ENCODE peak calls at places on chromosomes 12 and 14, in seven cellular contexts. A is heart right ventricle; Q is activated CD4-positive, alpha-beta T cell treated with anti-CD3 and anti-CD28 coated beads, Interleukin-2, amount 50 U/mL, for 48 hours; S is left ventricle myocardium superior; O is NCI-H2107; T is fibroblast of pulmonary artery; P is substantia nigra. R is an unnamed sample.

GRCh38 chr12:66011731-66012130 is 118.8 kb downstream of the LLPH start:
- DNase-seq in T (peak), Q (no peak), A (no peak), S (no peak), P (no peak), O (no peak), R (no peak)

GRCh38 chr12:1103632-1104031 is 112.6 kb downstream of the ERC1 start:
- DNase-seq in T (no peak), A (no peak), P (no peak), Q (no peak), S (no peak), O (no peak), R (no peak)

GRCh38 chr14:85852900-85853299 is 323.0 kb downstream of the FLRT2 start:
- DNase-seq in P (no peak), S (no peak), T (no peak), Q (no peak), O (no peak), A (no peak), R (no peak)

GRCh38 chr12:93982847-93983315 is 165.5 kb upstream of the PLXNC1 start:
- DNase-seq in O (no peak), P (no peak), T (peak), Q (peak), S (no peak), A (no peak), R (no peak)

GRCh38 chr14:35234007-35234406 is 58.2 kb upstream of the PSMA6 start:
- DNase-seq in P (no peak), A (no peak), O (no peak), T (peak), S (no peak), Q (no peak), R (no peak)

GRCh38 chr14:75229576-75229922 is 49.1 kb upstream of the FOS start:
- DNase-seq in Q (no peak), S (no peak), P (no peak), O (no peak), A (no peak), T (no peak), R (no peak)

GRCh38 chr12:82910246-82910893 is 223.7 kb downstream of the TMTC2 start:
- DNase-seq in Q (no peak), A (no peak), T (no peak), P (no peak), S (no peak), O (no peak), R (peak)

GRCh38 chr14:26887842-26888241 is 290.0 kb upstream of the NOVA1 start:
- DNase-seq in O (no peak), T (peak), P (no peak), A (no peak), S (peak), Q (no peak), R (no peak)

GRCh38 chr12:12546314-12546772 is 16.3 kb downstream of the DUSP16 start:
- DNase-seq in S (no peak), A (no peak), O (no peak), Q (no peak), P (no peak), T (no peak), R (no peak)

GRCh38 chr12:131049569-131050339 is 96.0 kb downstream of the ADGRD1 start:
- DNase-seq in A (peak), Q (no peak), O (no peak), P (no peak), T (no peak), S (no peak), R (no peak)

GRCh38 chr12:120474092-120474960 is 4.8 kb upstream of the SRSF9 start:
- DNase-seq in S (no peak), P (no peak), O (no peak), T (peak), A (no peak), Q (no peak), R (no peak)

GRCh38 chr12:80860928-80861327 is 76.8 kb downstream of the LIN7A start:
- DNase-seq in A (no peak), S (no peak), O (no peak), T (no peak), P (no peak), Q (no peak), R (no peak)

GRCh38 chr14:36646664-36647416 is 14.8 kb upstream of the PAX9 start:
- DNase-seq in A (no peak), S (peak), P (no peak), O (peak), Q (no peak), T (no peak), R (no peak)

GRCh38 chr12:108019862-108020261 is 109.2 kb upstream of the WSCD2 start:
- DNase-seq in T (no peak), Q (no peak), S (no peak), O (no peak), P (no peak), A (no peak), R (no peak)

GRCh38 chr12:61916856-61917255 is 343.3 kb upstream of the USP15 start:
- DNase-seq in Q (no peak), P (no peak), T (no peak), O (no peak), S (no peak), A (no peak), R (no peak)

GRCh38 chr12:109595321-109595902 is 21.8 kb downstream of the MVK start:
- DNase-seq in A (no peak), T (no peak), O (no peak), P (no peak), Q (peak), S (no peak), R (no peak)

GRCh38 chr14:105999361-106000028 is 473.1 kb downstream of the TMEM121 start:
- DNase-seq in O (no peak), T (peak), S (peak), Q (peak), A (peak), P (no peak), R (peak)

GRCh38 chr12:28795306-28795705 is 353.8 kb upstream of the FAR2 start:
- DNase-seq in O (no peak), P (no peak), S (no peak), Q (no peak), A (no peak), T (peak), R (no peak)

GRCh38 chr14:43475762-43476161 is 1031.3 kb downstream of the FSCB start:
- DNase-seq in O (no peak), S (no peak), Q (no peak), T (no peak), P (no peak), A (no peak), R (no peak)

GRCh38 chr12:3461391-3461790 is 29.6 kb upstream of the PRMT8 start:
- DNase-seq in O (no peak), A (peak), P (no peak), S (peak), Q (no peak), T (no peak), R (no peak)

GRCh38 chr12:13727707-13728147 is 253.7 kb downstream of the GRIN2B start:
- DNase-seq in A (no peak), O (peak), Q (no peak), P (no peak), T (no peak), S (no peak), R (no peak)

GRCh38 chr12:97425802-97426484 is 36.7 kb upstream of the RMST start:
- DNase-seq in T (no peak), Q (no peak), O (no peak), A (no peak), P (no peak), S (no peak), R (no peak)

GRCh38 chr12:12333980-12334709 is 15.9 kb downstream of the MANSC1 start:
- DNase-seq in S (peak), T (peak), Q (peak), P (no peak), A (peak), O (peak), R (no peak)

GRCh38 chr12:6450869-6451347 is 934 bp upstream of the TAPBPL start:
- DNase-seq in P (no peak), T (no peak), Q (peak), A (no peak), O (no peak), S (no peak), R (no peak)

GRCh38 chr12:20557076-20557475 is 138.1 kb upstream of the SLCO1C1 start:
- DNase-seq in S (no peak), Q (no peak), A (no peak), P (no peak), O (no peak), T (no peak), R (no peak)

GRCh38 chr14:23566112-23566781 is 1.3 kb downstream of the AP1G2 start:
- DNase-seq in P (no peak), O (no peak), S (no peak), A (no peak), Q (no peak), T (no peak), R (no peak)

GRCh38 chr14:71348394-71348793 is 441.1 kb downstream of the PCNX1 start:
- DNase-seq in A (no peak), P (no peak), T (no peak), S (no peak), O (no peak), Q (no peak), R (no peak)

GRCh38 chr14:91897121-91897701 is 29.9 kb upstream of the TC2N start:
- DNase-seq in Q (no peak), P (peak), T (peak), A (peak), S (peak), O (no peak), R (no peak)

GRCh38 chr12:56358836-56359532 is 923 bp downstream of the STAT2 start:
- DNase-seq in T (peak), Q (no peak), A (no peak), P (peak), O (no peak), S (no peak), R (no peak)

GRCh38 chr14:77988966-77989365 is 181.2 kb upstream of the NRXN3 start:
- DNase-seq in S (peak), T (peak), A (peak), Q (no peak), O (no peak), P (peak), R (no peak)

GRCh38 chr12:105622220-105622619 is 291.7 kb downstream of the C12orf75 start:
- DNase-seq in A (no peak), O (no peak), T (no peak), Q (no peak), P (no peak), S (no peak), R (no peak)

GRCh38 chr12:117567644-117568043 is 206.2 kb upstream of the NOS1 start:
- DNase-seq in T (no peak), S (no peak), A (no peak), O (no peak), Q (no peak), P (no peak), R (no peak)

GRCh38 chr12:28331130-28331529 is 140.9 kb downstream of the CCDC91 start:
- DNase-seq in S (no peak), Q (no peak), T (no peak), A (no peak), P (no peak), O (no peak), R (no peak)

GRCh38 chr12:132525011-132525832 is 35.3 kb downstream of the FBRSL1 start:
- DNase-seq in A (no peak), O (no peak), P (no peak), Q (no peak), T (no peak), S (no peak), R (no peak)

GRCh38 chr12:130281157-130281799 is 56.4 kb upstream of the PIWIL1 start:
- DNase-seq in P (no peak), T (no peak), Q (peak), S (peak), A (no peak), O (no peak), R (peak)

GRCh38 chr12:104699489-104700194 is 242.9 kb downstream of the CHST11 start:
- DNase-seq in A (no peak), T (no peak), P (no peak), O (no peak), S (no peak), Q (peak), R (no peak)

GRCh38 chr12:88579941-88580871 is at the start of gene KITLG:
- DNase-seq in T (peak), P (peak), S (peak), A (peak), Q (peak), O (peak), R (peak)

GRCh38 chr14:36625436-36625835 is 36.2 kb upstream of the PAX9 start:
- DNase-seq in Q (no peak), P (no peak), S (no peak), O (no peak), T (no peak), A (no peak), R (no peak)

GRCh38 chr14:80926706-80927384 is 14.7 kb downstream of the CEP128 start:
- DNase-seq in S (no peak), O (no peak), A (peak), T (peak), Q (no peak), P (no peak), R (no peak)